ENCODE peak calls at places on chromosomes 1 and 21, in seven cellular contexts. D is H1, I is neuronal stem cell, X is H9, S is IMR-90, N is mesendoderm, E is trophoblast cell. B is an unnamed sample.
A peak's percentile ranks its signal among the peaks of the same experiment; 100 is the strongest.

GRCh38 chr1:234643111-234643849 is 33.3 kb upstream of the IRF2BP2 start:
- DNase-seq in D (no peak), I (no peak), X (no peak), S (no peak), N (no peak), E (no peak), B (no peak)

GRCh38 chr1:6083801-6084467 is 38.2 kb downstream of the KCNAB2 start:
- DNase-seq in D (no peak), I (no peak), X (no peak), S (peak; percentile 20), N (no peak), E (no peak), B (no peak)

GRCh38 chr1:215600258-215600792 is 33.2 kb downstream of the KCTD3 start:
- DNase-seq in D (no peak), I (no peak), X (no peak), S (no peak), N (peak; percentile 11), E (no peak), B (no peak)

GRCh38 chr1:192575499-192576189 is at the start of gene RGS1:
- DNase-seq in D (no peak), I (no peak), X (no peak), S (no peak), N (no peak), E (peak; percentile 17), B (peak; percentile 98)

GRCh38 chr1:15945832-15946448 is 30.0 kb downstream of the ZBTB17 start:
- DNase-seq in D (no peak), I (no peak), X (no peak), S (no peak), N (no peak), E (no peak), B (no peak)

GRCh38 chr1:200887772-200888348 is 6.8 kb upstream of the INAVA start:
- DNase-seq in D (no peak), I (no peak), X (no peak), S (no peak), N (no peak), E (no peak), B (no peak)

GRCh38 chr1:184567648-184568047 is 180.8 kb downstream of the C1orf21 start:
- DNase-seq in D (no peak), I (no peak), X (no peak), S (peak; percentile 11), N (peak; percentile 98), E (peak; percentile 92), B (peak; percentile 53)

GRCh38 chr1:14919289-14919688 is 234.3 kb upstream of the TMEM51 start:
- DNase-seq in D (no peak), I (no peak), X (no peak), S (no peak), N (no peak), E (no peak), B (no peak)

GRCh38 chr1:94014635-94015488 is 105.6 kb upstream of the GCLM start:
- DNase-seq in D (no peak), I (no peak), X (no peak), S (peak; percentile 64), N (no peak), E (no peak), B (no peak)

GRCh38 chr21:45990049-45990711 is 8.6 kb downstream of the COL6A1 start:
- DNase-seq in D (no peak), I (no peak), X (no peak), S (no peak), N (no peak), E (no peak), B (no peak)

GRCh38 chr1:26411624-26412074 is 1.0 kb downstream of the LIN28A start:
- DNase-seq in D (peak; percentile 69), I (no peak), X (peak; percentile 64), S (no peak), N (peak; percentile 85), E (no peak), B (no peak)

GRCh38 chr1:168879906-168880734 is 151.1 kb upstream of the DPT start:
- DNase-seq in D (no peak), I (no peak), X (no peak), S (no peak), N (no peak), E (no peak), B (no peak)

GRCh38 chr1:117886101-117886795 is 43.2 kb downstream of the GDAP2 start:
- DNase-seq in D (no peak), I (no peak), X (no peak), S (peak; percentile 77), N (no peak), E (no peak), B (peak; percentile 4)

GRCh38 chr1:117794073-117794472 is 135.3 kb downstream of the GDAP2 start:
- DNase-seq in D (no peak), I (no peak), X (no peak), S (peak; percentile 68), N (no peak), E (no peak), B (no peak)

GRCh38 chr1:227844320-227845114 is 29.0 kb downstream of the PRSS38 start:
- DNase-seq in D (no peak), I (no peak), X (no peak), S (no peak), N (no peak), E (no peak), B (no peak)

GRCh38 chr1:157306896-157307295 is 168.7 kb upstream of the ETV3 start:
- DNase-seq in D (no peak), I (no peak), X (no peak), S (no peak), N (no peak), E (no peak), B (no peak)

GRCh38 chr1:209106237-209106741 is 477.2 kb upstream of the CAMK1G start:
- DNase-seq in D (no peak), I (no peak), X (peak; percentile 40), S (peak; percentile 4), N (peak; percentile 70), E (no peak), B (no peak)

GRCh38 chr1:14929547-14930223 is 223.9 kb upstream of the TMEM51 start:
- DNase-seq in D (no peak), I (no peak), X (no peak), S (peak; percentile 86), N (no peak), E (peak; percentile 95), B (peak; percentile 98)

GRCh38 chr1:109770331-109771095 is 6.8 kb upstream of the EPS8L3 start:
- DNase-seq in D (no peak), I (no peak), X (no peak), S (no peak), N (no peak), E (no peak), B (no peak)

GRCh38 chr1:160167056-160167455 is 15.7 kb downstream of the ATP1A4 start:
- DNase-seq in D (no peak), I (no peak), X (no peak), S (no peak), N (no peak), E (no peak), B (no peak)

GRCh38 chr1:207402744-207403143 is 51.4 kb upstream of the CR2 start:
- DNase-seq in D (no peak), I (no peak), X (no peak), S (no peak), N (no peak), E (no peak), B (no peak)

GRCh38 chr1:30185313-30185712 is 538.1 kb downstream of the MATN1 start:
- DNase-seq in D (no peak), I (no peak), X (no peak), S (no peak), N (no peak), E (no peak), B (no peak)
- H3K4me1 ChIP-seq in D (no peaks in the 10 kb centered on the region), I (no peaks in the 10 kb centered on the region), X (no peaks in the 10 kb centered on the region), S (no peaks in the 10 kb centered on the region), N (no peaks in the 10 kb centered on the region), E (no peaks in the 10 kb centered on the region), B (no peaks in the 10 kb centered on the region)

GRCh38 chr1:181413836-181414235 is 69.5 kb upstream of the CACNA1E start:
- DNase-seq in D (no peak), I (no peak), X (no peak), S (no peak), N (no peak), E (no peak), B (no peak)

GRCh38 chr1:181412746-181413145 is 70.6 kb upstream of the CACNA1E start:
- DNase-seq in D (no peak), I (no peak), X (no peak), S (no peak), N (no peak), E (no peak), B (no peak)

GRCh38 chr1:181416268-181416855 is 67.0 kb upstream of the CACNA1E start:
- DNase-seq in D (no peak), I (no peak), X (no peak), S (no peak), N (no peak), E (no peak), B (no peak)

GRCh38 chr1:181413195-181413815 is 70.0 kb upstream of the CACNA1E start:
- DNase-seq in D (no peak), I (no peak), X (no peak), S (no peak), N (no peak), E (no peak), B (no peak)

GRCh38 chr1:181417915-181418314 is 65.4 kb upstream of the CACNA1E start:
- DNase-seq in D (no peak), I (no peak), X (no peak), S (no peak), N (no peak), E (no peak), B (no peak)
- H3K23ac ChIP-seq in D (no peak overlapping the region), I (no peak overlapping the region), X (no peak overlapping the region), S (no peak overlapping the region), N (no peak overlapping the region), E (no peak overlapping the region), B (no peak overlapping the region)

GRCh38 chr1:31815307-31815645 is 546 bp downstream of the SPOCD1 start:
- DNase-seq in D (no peak), I (no peak), X (no peak), S (no peak), N (no peak), E (no peak), B (no peak)

GRCh38 chr1:31814041-31814511 is 1.7 kb downstream of the SPOCD1 start:
- DNase-seq in D (no peak), I (no peak), X (no peak), S (no peak), N (no peak), E (no peak), B (no peak)

GRCh38 chr1:31815752-31816484 is at the start of gene SPOCD1:
- DNase-seq in D (peak; percentile 100), I (peak; percentile 57), X (peak; percentile 98), S (peak; percentile 76), N (peak; percentile 96), E (peak; percentile 95), B (peak; percentile 78)

GRCh38 chr1:31814631-31815306 is 1.1 kb downstream of the SPOCD1 start:
- DNase-seq in D (no peak), I (no peak), X (no peak), S (no peak), N (no peak), E (no peak), B (no peak)

DNA sequence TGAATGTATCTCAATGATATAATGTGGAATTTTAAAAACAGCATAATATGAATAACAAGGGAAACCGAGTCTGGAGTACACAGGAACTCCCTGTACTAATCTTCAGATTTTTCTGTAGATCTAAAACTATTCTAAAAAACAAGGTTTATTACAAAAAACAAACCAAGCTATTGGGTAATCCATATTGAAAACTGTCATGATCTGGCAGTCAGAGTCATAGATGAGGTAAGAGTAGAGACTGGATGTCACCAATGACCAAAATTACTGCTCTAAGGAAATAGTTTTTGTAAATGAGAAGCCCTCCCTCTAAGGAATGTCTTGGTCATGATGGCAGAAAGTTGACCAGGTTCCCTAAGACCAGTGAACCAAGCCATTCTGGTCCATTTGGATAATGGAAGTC is 2.4 kb upstream of the SPOCD1 start:
- DNase-seq in D (no peak), I (no peak), X (no peak), S (no peak), N (no peak), E (no peak), B (no peak)
- H2BK5ac ChIP-seq in D (no peak overlapping the region), I (no peak overlapping the region), X (no peak overlapping the region), S (no peak overlapping the region), N (no peak overlapping the region), E (no peak overlapping the region), B (no peak overlapping the region)

GRCh38 chr1:218476385-218476784 is 131.2 kb downstream of the TGFB2 start:
- DNase-seq in D (no peak), I (no peak), X (no peak), S (peak; percentile 88), N (peak; percentile 65), E (peak; percentile 36), B (peak; percentile 78)
- H3K4me1 ChIP-seq in D (no peaks in the 10 kb centered on the region), I (peaks cover 2% of the 10 kb centered on the region), X (no peaks in the 10 kb centered on the region), S (peaks cover 18% of the 10 kb centered on the region), N (no peaks in the 10 kb centered on the region), E (peaks cover 4% of the 10 kb centered on the region), B (peaks cover 3% of the 10 kb centered on the region)